ENCODE peak calls at places on chromosomes 12 and 14, in four cellular contexts. One of them, this sample, is unnamed.

GRCh38 chr12:94172031-94172430 is 23.7 kb downstream of the PLXNC1 start:
- DNase-seq in keratinocyte: no peak
- DNase-seq in IMR-90: peak; percentile 46
- DNase-seq in adipocyte: no peak
- DNase-seq in this sample: no peak

GRCh38 chr12:75792687-75793086 is 238.9 kb downstream of the PHLDA1 start:
- DNase-seq in keratinocyte: no peak
- DNase-seq in IMR-90: peak; percentile 35
- DNase-seq in adipocyte: no peak
- DNase-seq in this sample: no peak

GRCh38 chr14:100557658-100558057 is 29.6 kb downstream of the BEGAIN start:
- DNase-seq in keratinocyte: no peak
- DNase-seq in IMR-90: peak; percentile 18
- DNase-seq in adipocyte: no peak
- DNase-seq in this sample: no peak

GRCh38 chr14:85573406-85573805 is 43.5 kb downstream of the FLRT2 start:
- DNase-seq in keratinocyte: no peak
- DNase-seq in IMR-90: no peak
- DNase-seq in adipocyte: no peak
- DNase-seq in this sample: no peak

GRCh38 chr14:94761348-94761998 is 8.4 kb downstream of the GSC start:
- DNase-seq in keratinocyte: no peak
- DNase-seq in IMR-90: no peak
- DNase-seq in adipocyte: no peak
- DNase-seq in this sample: no peak

GRCh38 chr12:121494093-121494787 is 86.6 kb downstream of the KDM2B start:
- DNase-seq in keratinocyte: no peak
- DNase-seq in IMR-90: peak; percentile 33
- DNase-seq in adipocyte: peak; percentile 66
- DNase-seq in this sample: peak; percentile 83

GRCh38 chr14:77140937-77141591 is 527 bp downstream of the ZDHHC22 start:
- DNase-seq in keratinocyte: no peak
- DNase-seq in IMR-90: peak; percentile 18
- DNase-seq in adipocyte: peak; percentile 63
- DNase-seq in this sample: peak; percentile 94

GRCh38 chr12:59055204-59055839 is 135.0 kb upstream of the LRIG3 start:
- DNase-seq in keratinocyte: peak; percentile 86
- DNase-seq in IMR-90: peak; percentile 83
- DNase-seq in adipocyte: peak; percentile 50
- DNase-seq in this sample: no peak

GRCh38 chr12:50401383-50402155 is 884 bp downstream of the LARP4 start:
- DNase-seq in keratinocyte: no peak
- DNase-seq in IMR-90: peak; percentile 51
- DNase-seq in adipocyte: peak; percentile 87
- DNase-seq in this sample: peak; percentile 12

GRCh38 chr14:64196668-64197411 is 97.3 kb downstream of the ESR2 start:
- DNase-seq in keratinocyte: no peak
- DNase-seq in IMR-90: peak; percentile 64
- DNase-seq in adipocyte: peak; percentile 41
- DNase-seq in this sample: peak; percentile 78

GRCh38 chr12:52293926-52294325 is 2.6 kb upstream of the KRT81 start:
- DNase-seq in keratinocyte: no peak
- DNase-seq in IMR-90: no peak
- DNase-seq in adipocyte: no peak
- DNase-seq in this sample: no peak

GRCh38 chr14:99258884-99259283 is 13.1 kb downstream of the BCL11B start:
- DNase-seq in keratinocyte: no peak
- DNase-seq in IMR-90: no peak
- DNase-seq in adipocyte: no peak
- DNase-seq in this sample: no peak

GRCh38 chr12:46663297-46663696 is 162.5 kb downstream of the SLC38A4 start:
- DNase-seq in keratinocyte: no peak
- DNase-seq in IMR-90: no peak
- DNase-seq in adipocyte: no peak
- DNase-seq in this sample: no peak

GRCh38 chr14:74825008-74825407 is 50.9 kb downstream of the PROX2 start:
- DNase-seq in keratinocyte: no peak
- DNase-seq in IMR-90: peak; percentile 79
- DNase-seq in adipocyte: peak; percentile 67
- DNase-seq in this sample: no peak

GRCh38 chr14:104372390-104373054 is 207.0 kb upstream of the C14orf180 start:
- DNase-seq in keratinocyte: no peak
- DNase-seq in IMR-90: no peak
- DNase-seq in adipocyte: no peak
- DNase-seq in this sample: no peak

GRCh38 chr12:25135531-25136154 is 59.3 kb downstream of the DNAI7 start:
- DNase-seq in keratinocyte: peak; percentile 83
- DNase-seq in IMR-90: no peak
- DNase-seq in adipocyte: no peak
- DNase-seq in this sample: no peak

GRCh38 chr14:50560929-50561280 is 960 bp downstream of the ATL1 start:
- DNase-seq in keratinocyte: no peak
- DNase-seq in IMR-90: peak; percentile 71
- DNase-seq in adipocyte: peak; percentile 67
- DNase-seq in this sample: peak; percentile 52

GRCh38 chr12:121803861-121804416 is at the start of gene SETD1B:
- DNase-seq in keratinocyte: no peak
- DNase-seq in IMR-90: peak; percentile 44
- DNase-seq in adipocyte: peak; percentile 67
- DNase-seq in this sample: peak; percentile 86

GRCh38 chr12:41476499-41476898 is 288.4 kb downstream of the PDZRN4 start:
- DNase-seq in keratinocyte: no peak
- DNase-seq in IMR-90: no peak
- DNase-seq in adipocyte: no peak
- DNase-seq in this sample: no peak

GRCh38 chr12:57629897-57630471 is 3.0 kb downstream of the B4GALNT1 start:
- DNase-seq in keratinocyte: no peak
- DNase-seq in IMR-90: no peak
- DNase-seq in adipocyte: no peak
- DNase-seq in this sample: peak; percentile 15

GRCh38 chr14:88079624-88080023 is 74.7 kb downstream of the GPR65 start:
- DNase-seq in keratinocyte: no peak
- DNase-seq in IMR-90: no peak
- DNase-seq in adipocyte: no peak
- DNase-seq in this sample: no peak

GRCh38 chr12:106767954-106768501 is 6.5 kb upstream of the RIC8B start:
- DNase-seq in keratinocyte: no peak
- DNase-seq in IMR-90: no peak
- DNase-seq in adipocyte: peak; percentile 41
- DNase-seq in this sample: peak; percentile 40

GRCh38 chr12:25817166-25817565 is 141.3 kb upstream of the RASSF8 start:
- DNase-seq in keratinocyte: no peak
- DNase-seq in IMR-90: peak; percentile 7
- DNase-seq in adipocyte: no peak
- DNase-seq in this sample: no peak

GRCh38 chr12:110821917-110822316 is 24.9 kb upstream of the CCDC63 start:
- DNase-seq in keratinocyte: no peak
- DNase-seq in IMR-90: no peak
- DNase-seq in adipocyte: no peak
- DNase-seq in this sample: no peak

GRCh38 chr12:108337235-108338223 is 1.6 kb downstream of the CMKLR1 start:
- DNase-seq in keratinocyte: no peak
- DNase-seq in IMR-90: peak; percentile 8
- DNase-seq in adipocyte: peak; percentile 72
- DNase-seq in this sample: peak; percentile 79

GRCh38 chr14:80491131-80491530 is 279.8 kb upstream of the DIO2 start:
- DNase-seq in keratinocyte: no peak
- DNase-seq in IMR-90: peak; percentile 65
- DNase-seq in adipocyte: peak; percentile 67
- DNase-seq in this sample: peak; percentile 4

GRCh38 chr14:105086833-105087307 is 21.6 kb upstream of the GPR132 start:
- DNase-seq in keratinocyte: no peak
- DNase-seq in IMR-90: peak; percentile 71
- DNase-seq in adipocyte: peak; percentile 93
- DNase-seq in this sample: peak; percentile 96

GRCh38 chr12:58030566-58031279 is 89.4 kb downstream of the ATP23 start:
- DNase-seq in keratinocyte: peak; percentile 88
- DNase-seq in IMR-90: peak; percentile 4
- DNase-seq in adipocyte: peak; percentile 51
- DNase-seq in this sample: no peak

GRCh38 chr12:96398422-96399080 is 1.7 kb downstream of the CDK17 start:
- DNase-seq in keratinocyte: no peak
- DNase-seq in IMR-90: peak; percentile 39
- DNase-seq in adipocyte: no peak
- DNase-seq in this sample: no peak

GRCh38 chr12:107277850-107278249 is 184.5 kb upstream of the CRY1 start:
- DNase-seq in keratinocyte: no peak
- DNase-seq in IMR-90: peak; percentile 84
- DNase-seq in adipocyte: peak; percentile 18
- DNase-seq in this sample: no peak

GRCh38 chr14:57478050-57478449 is 15.6 kb downstream of the CCDC198 start:
- DNase-seq in keratinocyte: no peak
- DNase-seq in IMR-90: no peak
- DNase-seq in adipocyte: no peak
- DNase-seq in this sample: no peak

GRCh38 chr12:57888407-57889157 is 42.1 kb upstream of the CTDSP2 start:
- DNase-seq in keratinocyte: peak; percentile 91
- DNase-seq in IMR-90: peak; percentile 76
- DNase-seq in adipocyte: peak; percentile 67
- DNase-seq in this sample: peak; percentile 65

GRCh38 chr12:54030889-54031860 is 1.7 kb upstream of the HOXC5 start:
- DNase-seq in keratinocyte: no peak
- DNase-seq in IMR-90: peak; percentile 19
- DNase-seq in adipocyte: peak; percentile 60
- DNase-seq in this sample: peak; percentile 79

DNA sequence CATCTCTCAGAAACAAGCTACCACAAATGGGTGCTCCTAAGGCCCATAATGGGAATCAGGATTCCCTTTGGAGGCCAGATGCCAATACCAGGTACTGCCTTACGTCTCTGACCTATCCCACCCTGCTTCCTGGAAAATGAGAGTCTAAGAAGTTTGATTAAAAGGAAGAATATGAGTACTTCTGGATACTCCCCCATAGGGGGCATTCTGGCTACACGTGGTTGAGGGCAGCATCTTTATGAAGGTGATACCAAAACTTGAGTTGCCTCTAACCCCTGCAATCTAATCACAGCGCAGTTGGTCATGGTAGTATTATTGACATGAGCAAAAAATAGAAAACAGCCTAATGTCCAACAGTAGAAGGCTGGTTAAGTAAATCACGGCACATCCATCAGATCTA is 184.2 kb upstream of the LHX5 start:
- DNase-seq in keratinocyte: no peak
- DNase-seq in IMR-90: no peak
- DNase-seq in adipocyte: no peak
- DNase-seq in this sample: no peak
- H3K4me3 ChIP-seq in keratinocyte: no peak overlapping the region
- H3K4me3 ChIP-seq in IMR-90: no peak overlapping the region
- H3K4me3 ChIP-seq in adipocyte: no peak overlapping the region
- H3K4me3 ChIP-seq in this sample: no peak overlapping the region

GRCh38 chr14:22566845-22567244 is 22.2 kb downstream of the DAD1 start:
- DNase-seq in keratinocyte: no peak
- DNase-seq in IMR-90: no peak
- DNase-seq in adipocyte: no peak
- DNase-seq in this sample: no peak

GRCh38 chr14:22565391-22565945 is 23.6 kb downstream of the DAD1 start:
- DNase-seq in keratinocyte: no peak
- DNase-seq in IMR-90: no peak
- DNase-seq in adipocyte: no peak
- DNase-seq in this sample: no peak

GRCh38 chr14:22569106-22569748 is 19.8 kb downstream of the DAD1 start:
- DNase-seq in keratinocyte: no peak
- DNase-seq in IMR-90: peak; percentile 57
- DNase-seq in adipocyte: no peak
- DNase-seq in this sample: no peak

GRCh38 chr14:22569749-22570131 is 19.3 kb downstream of the DAD1 start:
- DNase-seq in keratinocyte: no peak
- DNase-seq in IMR-90: no peak
- DNase-seq in adipocyte: no peak
- DNase-seq in this sample: no peak

GRCh38 chr14:22567437-22567836 is 21.6 kb downstream of the DAD1 start:
- DNase-seq in keratinocyte: no peak
- DNase-seq in IMR-90: no peak
- DNase-seq in adipocyte: no peak
- DNase-seq in this sample: no peak
- H3K4me3 ChIP-seq in keratinocyte: no peak overlapping the region
- H3K4me3 ChIP-seq in IMR-90: no peak overlapping the region
- H3K4me3 ChIP-seq in adipocyte: no peak overlapping the region
- H3K4me3 ChIP-seq in this sample: no peak overlapping the region

DNA sequence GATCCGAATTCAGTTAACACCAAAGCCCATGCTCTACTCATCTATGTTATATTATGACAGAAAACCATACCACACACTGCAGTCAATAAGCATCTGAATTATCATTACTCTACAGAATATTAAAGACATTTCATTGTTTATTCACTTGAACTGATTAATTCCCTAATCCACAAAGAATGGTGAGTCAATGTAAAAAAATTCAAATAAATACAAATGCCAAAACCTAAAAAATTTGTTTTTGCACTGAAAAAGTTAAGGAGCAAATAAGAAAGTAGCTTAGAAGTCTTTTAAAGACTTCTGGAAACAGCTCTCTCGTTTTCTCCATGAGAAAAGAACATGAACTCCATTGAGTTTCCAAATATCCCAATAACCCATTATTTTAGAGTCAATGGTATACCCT is 13.6 kb downstream of the NID2 start:
- DNase-seq in keratinocyte: no peak
- DNase-seq in IMR-90: peak; percentile 43
- DNase-seq in adipocyte: no peak
- DNase-seq in this sample: no peak
- H3K4me3 ChIP-seq in keratinocyte: no peak overlapping the region
- H3K4me3 ChIP-seq in IMR-90: no peak overlapping the region
- H3K4me3 ChIP-seq in adipocyte: peak overlapping the region; percentile 43
- H3K4me3 ChIP-seq in this sample: no peak overlapping the region

DNA sequence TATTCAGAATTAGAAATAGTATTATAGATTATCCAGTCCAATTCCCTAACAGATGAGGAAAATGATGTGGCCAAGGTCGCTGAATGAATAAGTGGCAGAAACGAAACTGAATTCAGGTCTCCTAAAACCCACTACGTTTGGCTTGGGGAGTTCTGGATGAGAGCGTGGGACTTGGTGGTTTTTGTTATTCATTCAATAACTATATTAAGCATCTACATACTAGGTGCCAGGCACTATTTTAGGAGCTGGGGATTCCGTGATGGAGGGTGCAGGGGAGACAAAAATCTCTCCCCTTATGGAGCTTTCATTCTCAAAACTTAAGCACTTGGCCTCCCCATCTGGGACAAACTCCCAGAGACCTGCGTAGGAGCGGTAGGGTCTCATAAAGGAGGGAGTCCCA is 785 bp upstream of the CCDC184 start:
- DNase-seq in keratinocyte: no peak
- DNase-seq in IMR-90: no peak
- DNase-seq in adipocyte: no peak
- DNase-seq in this sample: no peak
- H3K4me3 ChIP-seq in keratinocyte: peak overlapping the region; percentile 55
- H3K4me3 ChIP-seq in IMR-90: peak overlapping the region; percentile 51
- H3K4me3 ChIP-seq in adipocyte: peak overlapping the region; percentile 83
- H3K4me3 ChIP-seq in this sample: peak overlapping the region; percentile 54